ENCODE peak calls at places on chromosomes 5 and 9, in four cellular contexts. C is activated CD8-positive, alpha-beta T cell treated with anti-CD3 and anti-CD28 coated beads for 36 hours; O is heart left ventricle; H is body of pancreas. L is an unnamed sample.

GRCh38 chr5:95664204-95664786 is 17.7 kb downstream of the RFESD start:
- DNase-seq in C (peak), O (no peak), H (peak), L (no peak)

GRCh38 chr9:70293214-70293613 is 34.4 kb downstream of the SMC5 start:
- DNase-seq in C (no peak), O (no peak), H (no peak), L (no peak)

GRCh38 chr9:17414990-17415389 is 163.9 kb upstream of the SH3GL2 start:
- DNase-seq in C (no peak), O (no peak), H (no peak), L (no peak)

GRCh38 chr9:77092536-77092935 is 73.1 kb downstream of the FOXB2 start:
- DNase-seq in C (no peak), O (no peak), H (no peak), L (no peak)

GRCh38 chr9:37011530-37011929 is 22.5 kb downstream of the PAX5 start:
- DNase-seq in C (no peak), O (no peak), H (no peak), L (no peak)

GRCh38 chr5:168936511-168936910 is 357.3 kb upstream of the PANK3 start:
- DNase-seq in C (no peak), O (no peak), H (no peak), L (no peak)

GRCh38 chr5:115415143-115415491 is 118.7 kb upstream of the CCDC112 start:
- DNase-seq in C (peak), O (peak), H (peak), L (no peak)

GRCh38 chr9:120344230-120344629 is 235.7 kb downstream of the CDK5RAP2 start:
- DNase-seq in C (no peak), O (no peak), H (no peak), L (no peak)

GRCh38 chr5:54115768-54116403 is 194.5 kb downstream of the ARL15 start:
- DNase-seq in C (no peak), O (peak), H (no peak), L (no peak)

GRCh38 chr9:22307013-22307711 is 139.5 kb upstream of the DMRTA1 start:
- DNase-seq in C (peak), O (no peak), H (peak), L (no peak)

GRCh38 chr9:37471942-37472679 is 6.9 kb upstream of the ZBTB5 start:
- DNase-seq in C (no peak), O (no peak), H (no peak), L (no peak)

GRCh38 chr5:79699766-79700400 is 10.2 kb downstream of the CMYA5 start:
- DNase-seq in C (no peak), O (no peak), H (no peak), L (no peak)

GRCh38 chr9:136235709-136236455 is 9.7 kb downstream of the QSOX2 start:
- DNase-seq in C (no peak), O (no peak), H (no peak), L (no peak)

GRCh38 chr5:170219615-170220014 is 13.2 kb upstream of the C5orf58 start:
- DNase-seq in C (no peak), O (no peak), H (no peak), L (no peak)

GRCh38 chr5:123483446-123484077 is 28.4 kb upstream of the CSNK1G3 start:
- DNase-seq in C (no peak), O (no peak), H (no peak), L (no peak)

GRCh38 chr5:150258126-150258525 is 31.4 kb downstream of the CAMK2A start:
- DNase-seq in C (peak), O (no peak), H (no peak), L (no peak)

GRCh38 chr5:5278815-5279381 is 138.8 kb downstream of the ADAMTS16 start:
- DNase-seq in C (no peak), O (no peak), H (no peak), L (no peak)
- TF ChIP-seq CTCF in C (no peak), O (no peak), H (no peak), L (no peak)

GRCh38 chr5:172868436-172868923 is 34.4 kb downstream of the ERGIC1 start:
- DNase-seq in C (no peak), O (no peak), H (no peak), L (no peak)

GRCh38 chr5:172869734-172870133 is 35.7 kb downstream of the ERGIC1 start:
- DNase-seq in C (no peak), O (no peak), H (no peak), L (no peak)

GRCh38 chr5:172867761-172868435 is 33.8 kb downstream of the ERGIC1 start:
- DNase-seq in C (no peak), O (no peak), H (no peak), L (no peak)

GRCh38 chr5:172870261-172870806 is 36.3 kb downstream of the ERGIC1 start:
- DNase-seq in C (no peak), O (peak), H (peak), L (no peak)

DNA sequence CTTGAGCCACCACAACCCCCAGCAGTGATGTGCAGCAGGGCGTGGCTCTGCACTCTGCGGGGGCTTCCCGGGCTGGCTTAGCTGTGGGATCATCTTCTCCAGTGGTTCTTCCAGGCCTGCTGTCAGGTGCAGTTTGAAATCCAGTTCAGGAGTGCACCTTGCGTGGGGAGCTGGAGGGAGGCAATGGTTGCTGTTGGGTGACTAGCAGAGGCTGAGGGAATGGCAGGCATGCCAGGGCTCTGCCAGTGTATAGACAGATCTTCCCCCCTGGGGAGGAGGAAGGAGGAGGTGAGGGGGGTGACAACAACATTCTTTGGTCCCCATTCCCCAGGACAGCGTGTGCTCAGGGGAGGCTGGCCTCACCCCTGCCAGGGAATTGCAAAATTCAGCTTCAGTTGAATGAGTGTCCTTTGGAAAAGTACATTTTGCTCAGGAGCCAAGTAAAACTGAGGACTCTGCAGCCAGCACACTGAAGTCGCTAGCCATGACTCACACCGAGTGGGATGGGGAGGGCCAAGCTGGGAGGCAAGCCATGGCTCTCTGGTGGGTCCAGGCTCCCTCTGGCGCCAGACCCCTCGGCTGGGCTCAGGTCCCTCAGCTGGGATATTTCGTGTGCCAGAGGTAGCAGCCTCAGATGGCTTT is 35.0 kb downstream of the ERGIC1 start:
- DNase-seq in C (peak), O (peak), H (peak), L (peak)
- TF ChIP-seq CTCF in C (no peak), O (peak), H (no peak), L (no peak)

DNA sequence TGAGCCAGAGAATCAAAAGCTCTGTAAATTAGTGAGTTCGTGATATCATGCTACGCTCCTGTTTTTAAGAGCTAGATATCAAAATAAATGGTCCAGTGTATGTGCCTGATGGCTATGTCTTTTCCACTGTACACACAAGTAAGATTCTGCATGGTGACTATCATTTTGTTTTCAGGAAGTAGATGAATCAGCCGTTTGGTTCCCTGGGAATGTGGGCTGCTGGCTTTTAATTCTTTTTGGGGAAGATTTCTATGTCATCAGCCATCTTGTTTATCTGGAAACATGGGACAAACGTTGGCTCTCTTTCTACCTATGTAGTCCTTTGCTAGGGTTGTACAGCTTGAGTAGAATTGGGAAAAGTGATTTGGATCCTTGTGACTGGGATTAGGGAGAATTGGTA is 126.7 kb downstream of the GRIA1 start:
- DNase-seq in C (no peak), O (no peak), H (no peak), L (no peak)
- TF ChIP-seq CTCF in C (no peak), O (no peak), H (no peak), L (no peak)

DNA sequence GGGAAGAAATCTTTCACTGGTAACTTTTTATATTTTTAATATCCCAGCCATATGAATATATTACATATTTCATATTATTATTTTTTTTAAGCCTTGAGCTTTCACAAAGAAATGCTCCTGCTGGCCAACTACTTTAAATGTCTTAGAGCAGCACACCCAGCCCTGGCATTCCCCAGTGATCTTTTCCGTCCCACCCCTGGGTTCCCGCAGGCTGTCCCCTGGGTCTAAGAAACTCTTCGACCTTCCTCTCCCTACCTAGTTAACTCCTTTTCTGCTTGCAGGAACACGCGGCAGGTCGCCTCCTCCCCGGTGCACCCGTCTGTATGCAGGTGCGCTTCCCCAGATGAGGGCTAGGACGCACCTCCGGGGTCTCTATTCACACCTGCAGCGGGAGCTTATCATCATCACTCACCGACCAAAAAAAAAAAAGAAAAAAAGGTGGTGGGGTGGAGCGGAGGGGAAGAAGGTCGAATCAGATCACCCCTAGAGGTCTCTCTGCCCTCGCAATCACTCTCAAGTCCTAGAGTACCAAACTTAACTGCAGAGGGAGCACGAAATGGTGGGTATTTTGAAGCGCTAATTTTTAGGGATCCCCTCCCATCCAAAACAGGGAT is 696 bp downstream of the ZFP62 start:
- DNase-seq in C (peak), O (no peak), H (peak), L (no peak)
- TF ChIP-seq CTCF in C (peak), O (peak), H (no peak), L (no peak)

DNA sequence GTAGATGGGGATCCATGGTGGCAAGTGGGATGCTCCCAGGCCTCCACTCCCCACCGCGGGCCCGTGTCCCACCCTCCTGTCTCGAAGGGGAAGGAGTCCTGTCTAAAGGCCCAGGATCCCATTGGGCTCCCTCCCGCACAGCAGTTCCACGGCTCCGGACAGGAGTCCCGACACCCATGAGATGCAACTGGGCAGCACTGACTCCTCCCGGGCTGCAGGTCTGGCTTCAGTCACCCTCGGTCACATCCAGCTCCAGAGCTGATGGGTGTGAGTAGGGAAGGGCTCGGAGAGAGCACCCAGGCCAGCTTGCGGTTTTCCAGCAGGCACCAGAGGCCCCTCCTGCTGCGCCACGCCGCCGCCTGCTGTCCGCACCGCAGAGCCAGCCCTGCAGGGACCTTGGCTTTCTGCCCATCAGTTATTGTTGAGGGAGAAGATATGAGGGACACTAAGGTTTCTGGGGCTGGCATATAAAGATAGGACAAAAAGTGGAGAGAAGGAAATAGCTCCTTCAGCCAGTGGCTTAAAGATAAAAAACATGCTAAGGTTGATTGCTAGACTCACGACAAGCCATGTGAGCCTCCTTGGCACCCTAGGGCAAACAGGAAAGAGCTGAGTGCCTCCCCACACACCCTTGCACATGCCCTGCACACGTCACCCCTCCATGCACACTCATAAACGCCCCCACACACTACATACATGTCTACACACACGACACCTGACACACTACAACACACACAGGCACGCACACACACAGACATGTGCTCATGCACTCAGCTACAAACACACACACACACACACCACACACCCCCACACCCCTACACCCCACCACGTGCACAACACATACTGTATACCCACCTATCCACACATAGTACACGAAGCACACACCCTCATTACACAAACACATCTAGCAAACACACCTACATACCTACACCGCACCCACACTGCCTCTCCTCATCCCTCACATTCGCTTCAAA is 79.0 kb downstream of the AK8 start:
- DNase-seq in C (no peak), O (no peak), H (no peak), L (no peak)
- TF ChIP-seq CTCF in C (no peak), O (no peak), H (no peak), L (no peak)

DNA sequence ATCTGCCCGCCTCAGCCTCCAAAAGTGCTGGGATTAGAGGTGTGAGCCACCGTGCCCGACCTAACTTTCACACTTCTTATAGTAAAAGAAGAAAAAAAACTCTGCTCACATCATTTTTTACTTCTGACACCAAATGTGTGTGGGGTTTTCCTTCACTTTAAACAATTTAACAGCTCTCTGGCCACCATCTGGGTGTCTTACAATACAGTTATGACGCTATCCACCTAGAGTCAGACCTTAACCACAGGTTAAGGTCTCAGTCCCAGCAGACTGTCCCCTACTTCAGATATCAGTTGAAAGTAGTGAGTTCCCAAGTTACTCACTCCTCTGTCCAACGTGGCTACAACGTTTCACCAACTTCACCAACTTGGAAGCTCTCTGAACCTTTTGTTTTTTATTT is 15.4 kb upstream of the ATP6V1G1 start:
- DNase-seq in C (no peak), O (no peak), H (no peak), L (no peak)
- TF ChIP-seq CTCF in C (no peak), O (no peak), H (no peak), L (no peak)